ENCODE peak calls at places on chromosomes 5 and 9, in five cellular contexts. X is CD8-positive, alpha-beta T cell; V is HFF-Myc; Z is natural killer cell; H is CD4-positive, alpha-beta T cell. W is an unnamed sample.

GRCh38 chr5:31100047-31100575 is 93.4 kb upstream of the CDH6 start:
- DNase-seq in X (no peak), V (no peak), Z (no peak), H (no peak), W (no peak)

GRCh38 chr9:32518276-32518675 is 7.7 kb downstream of the RIGI start:
- DNase-seq in X (no peak), V (no peak), Z (no peak), H (no peak), W (no peak)

GRCh38 chr5:65903581-65903980 is 22.8 kb upstream of the ERBIN start:
- DNase-seq in X (no peak), V (no peak), Z (no peak), H (no peak), W (no peak)

GRCh38 chr9:124784503-124784902 is 7.6 kb downstream of the OLFML2A start:
- DNase-seq in X (no peak), V (no peak), Z (no peak), H (no peak), W (no peak)

GRCh38 chr5:62419609-62420008 is 7.0 kb downstream of the IPO11 start:
- DNase-seq in X (no peak), V (no peak), Z (no peak), H (no peak), W (no peak)

GRCh38 chr9:120917989-120918630 is 8.5 kb downstream of the TRAF1 start:
- DNase-seq in X (no peak), V (no peak), Z (no peak), H (no peak), W (no peak)

GRCh38 chr5:29134418-29134817 is 2059.1 kb upstream of the CDH6 start:
- DNase-seq in X (no peak), V (no peak), Z (no peak), H (no peak), W (no peak)

GRCh38 chr5:158056426-158056825 is 197.5 kb upstream of the CLINT1 start:
- DNase-seq in X (no peak), V (no peak), Z (no peak), H (no peak), W (no peak)

GRCh38 chr5:1219768-1220100 is 5.4 kb upstream of the SLC6A18 start:
- DNase-seq in X (no peak), V (no peak), Z (no peak), H (no peak), W (no peak)

GRCh38 chr5:172342907-172343306 is 59.3 kb upstream of the UBTD2 start:
- DNase-seq in X (no peak), V (no peak), Z (no peak), H (no peak), W (no peak)

GRCh38 chr5:57720656-57721055 is 238.0 kb upstream of the ACTBL2 start:
- DNase-seq in X (no peak), V (no peak), Z (no peak), H (no peak), W (no peak)

GRCh38 chr5:5421149-5421960 is 1.1 kb upstream of the ICE1 start:
- DNase-seq in X (peak; percentile 15), V (no peak), Z (no peak), H (peak; percentile 3), W (no peak)

GRCh38 chr5:45596320-45596719 is 99.9 kb downstream of the HCN1 start:
- DNase-seq in X (no peak), V (no peak), Z (no peak), H (no peak), W (no peak)

GRCh38 chr5:43041131-43041668 is 1.1 kb upstream of the ANXA2R start:
- DNase-seq in X (peak; percentile 37), V (no peak), Z (peak; percentile 36), H (peak; percentile 20), W (no peak)

GRCh38 chr9:125361837-125362531 is 100.4 kb downstream of the GAPVD1 start:
- DNase-seq in X (no peak), V (peak; percentile 7), Z (no peak), H (no peak), W (no peak)

GRCh38 chr9:976258-976804 is at the start of gene DMRT3:
- DNase-seq in X (no peak), V (no peak), Z (no peak), H (no peak), W (no peak)

GRCh38 chr5:19534751-19535150 is 453.2 kb downstream of the CDH18 start:
- DNase-seq in X (no peak), V (no peak), Z (no peak), H (no peak), W (no peak)

GRCh38 chr5:139141841-139142240 is 56.3 kb downstream of the SIL1 start:
- DNase-seq in X (no peak), V (no peak), Z (no peak), H (no peak), W (no peak)

GRCh38 chr9:71886015-71886414 is 25.0 kb downstream of the ABHD17B start:
- DNase-seq in X (no peak), V (no peak), Z (no peak), H (no peak), W (no peak)

GRCh38 chr5:123155511-123155923 is 66.5 kb downstream of the PRDM6 start:
- DNase-seq in X (no peak), V (no peak), Z (no peak), H (no peak), W (no peak)

DNA sequence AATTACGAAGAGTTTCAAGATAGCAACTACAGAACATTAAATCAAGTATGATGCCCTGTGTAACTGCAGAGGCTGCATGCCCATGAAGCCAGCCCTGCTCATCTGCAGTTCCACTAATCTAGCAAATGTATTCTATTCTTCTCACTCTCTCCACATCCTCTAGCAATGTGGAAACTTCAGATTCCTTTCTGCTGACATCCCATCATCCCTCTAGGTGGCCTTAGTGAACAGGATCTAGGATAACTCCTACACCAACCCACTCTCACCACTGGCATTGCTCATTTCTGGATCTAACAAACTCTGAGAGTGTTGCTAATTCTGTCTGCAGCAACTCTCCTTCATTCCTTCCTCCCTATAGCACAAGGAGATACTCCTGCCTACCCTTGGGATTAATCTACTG is 80.8 kb downstream of the FAM81B start:
- DNase-seq in X (no peak), V (no peak), Z (no peak), H (no peak), W (no peak)
- TF ChIP-seq CTCF in X (no peak), V (no peak), Z (no peak), H (no peak), W (no peak)

GRCh38 chr5:96256795-96257470 is 176.1 kb downstream of the PCSK1 start:
- DNase-seq in X (no peak), V (peak; percentile 75), Z (no peak), H (no peak), W (no peak)
- TF ChIP-seq CTCF in X (no peak), V (no peak), Z (no peak), H (no peak), W (no peak)

GRCh38 chr9:90726215-90726614 is 75.4 kb upstream of the SYK start:
- DNase-seq in X (no peak), V (no peak), Z (no peak), H (no peak), W (no peak)
- TF ChIP-seq CTCF in X (no peak), V (no peak), Z (no peak), H (no peak), W (peak; percentile 22)

DNA sequence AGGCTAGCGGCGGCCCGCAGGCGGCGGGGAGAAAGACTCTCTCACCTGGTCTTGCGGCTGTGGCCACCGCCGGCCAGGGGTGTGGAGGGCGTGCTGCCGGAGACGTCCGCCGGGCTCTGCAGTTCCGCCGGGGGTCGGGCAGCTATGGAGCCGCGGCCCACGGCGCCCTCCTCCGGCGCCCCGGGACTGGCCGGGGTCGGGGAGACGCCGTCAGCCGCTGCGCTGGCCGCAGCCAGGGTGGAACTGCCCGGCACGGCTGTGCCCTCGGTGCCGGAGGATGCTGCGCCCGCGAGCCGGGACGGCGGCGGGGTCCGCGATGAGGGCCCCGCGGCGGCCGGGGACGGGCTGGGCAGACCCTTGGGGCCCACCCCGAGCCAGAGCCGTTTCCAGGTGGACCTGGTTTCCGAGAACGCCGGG is 253 bp downstream of the SLC12A2 start:
- DNase-seq in X (no peak), V (no peak), Z (no peak), H (no peak), W (no peak)
- TF ChIP-seq CTCF in X (no peak), V (peak; percentile 13), Z (peak; percentile 17), H (no peak), W (peak; percentile 30)

DNA sequence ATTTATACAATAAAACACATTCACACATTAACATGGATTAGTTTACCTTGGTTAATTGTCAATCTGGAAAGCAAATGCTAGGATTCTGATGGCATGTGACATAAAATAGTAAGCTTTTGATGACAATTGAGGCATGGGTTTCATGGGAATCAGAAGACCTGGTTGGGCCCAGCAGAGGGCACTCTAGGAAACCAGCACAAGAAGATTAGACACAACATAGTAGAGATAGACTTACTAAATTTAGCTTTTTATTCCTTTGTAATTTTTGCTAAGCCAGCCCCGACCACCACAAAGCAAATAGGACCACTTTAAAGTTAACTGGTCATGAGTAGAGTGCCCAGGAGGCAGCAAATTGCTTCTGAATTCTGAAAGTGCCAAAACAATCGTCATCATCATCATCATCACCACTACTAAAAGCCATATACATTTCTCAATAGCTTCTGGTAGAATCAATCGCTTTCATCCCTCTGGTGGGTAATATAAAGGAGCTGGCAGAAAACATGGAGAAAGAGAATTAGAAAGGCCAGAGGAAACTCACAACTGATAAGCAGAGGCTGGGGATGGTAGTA is 163.2 kb downstream of the ARRDC3 start:
- DNase-seq in X (peak; percentile 22), V (no peak), Z (no peak), H (no peak), W (peak; percentile 16)
- TF ChIP-seq CTCF in X (no peak), V (peak; percentile 46), Z (peak; percentile 21), H (peak; percentile 42), W (no peak)

GRCh38 chr5:156174225-156174624 is 152.7 kb upstream of the SGCD start:
- DNase-seq in X (no peak), V (no peak), Z (no peak), H (no peak), W (no peak)

GRCh38 chr5:156169495-156169894 is 157.5 kb upstream of the SGCD start:
- DNase-seq in X (no peak), V (no peak), Z (no peak), H (no peak), W (no peak)

GRCh38 chr5:156170351-156170961 is 156.5 kb upstream of the SGCD start:
- DNase-seq in X (no peak), V (no peak), Z (no peak), H (no peak), W (no peak)
- TF ChIP-seq CTCF in X (no peak), V (no peak), Z (no peak), H (no peak), W (no peak)

DNA sequence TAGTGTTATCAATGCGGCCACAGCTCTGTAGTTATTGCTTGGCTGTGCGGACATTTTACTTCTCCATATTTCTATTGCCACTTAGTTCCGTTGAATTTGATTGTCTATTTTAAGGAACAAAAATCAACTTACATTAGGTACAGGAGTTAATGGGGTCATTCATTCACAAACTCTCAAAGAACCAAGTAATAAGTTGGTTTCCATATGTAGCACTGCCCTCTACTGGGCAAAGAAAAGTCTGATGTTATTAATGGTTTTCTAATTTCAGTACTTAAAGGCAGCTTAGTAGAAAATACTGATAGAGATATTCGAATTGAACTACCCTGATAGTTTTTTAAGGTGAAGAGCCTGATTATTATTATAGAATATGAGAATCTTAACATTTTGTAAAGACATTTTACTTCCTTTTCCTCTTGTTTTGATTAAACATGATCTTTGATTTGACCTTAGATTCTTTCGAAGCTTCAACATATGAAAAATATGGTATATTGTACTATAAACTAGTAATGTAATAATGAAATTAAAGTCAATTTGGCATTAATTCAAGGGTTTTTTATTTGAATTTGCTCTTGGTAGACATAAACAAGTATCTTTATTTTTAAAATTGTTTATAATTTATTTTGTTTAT is 119.5 kb upstream of the CTNND2 start:
- DNase-seq in X (no peak), V (peak; percentile 3), Z (no peak), H (no peak), W (no peak)
- TF ChIP-seq CTCF in X (peak; percentile 15), V (peak; percentile 38), Z (peak; percentile 61), H (peak; percentile 20), W (peak; percentile 68)

GRCh38 chr5:34517249-34517648 is 138.9 kb upstream of the RAI14 start:
- DNase-seq in X (no peak), V (no peak), Z (no peak), H (no peak), W (no peak)
- TF ChIP-seq CTCF in X (no peak), V (no peak), Z (no peak), H (no peak), W (no peak)

W was measured in B cell.